ENCODE peak calls at places on chromosomes 4 and X, in seven cellular contexts. S is transverse colon; M is stimulated activated naive B cell treated with anti-CD40 and anti-IgM and Interleukin-4, amounts not matched to agents 10 μg/mL and 1 μg/mL and 100 μg/mL, for 72 hours; U is Right ventricle myocardium inferior; T is AG08395; V is activated CD8-positive, alpha-beta T cell treated with anti-CD3 and anti-CD28 coated beads, Interleukin-2, amount 10 ng/mL, durations not matched to agents 7 days and 5 days; E is posterior cingulate gyrus. R is an unnamed sample.

GRCh38 chrX:48794993-48795501 is 6.8 kb upstream of the HDAC6 start:
- DNase-seq in E (no peak), U (no peak), V (no peak), M (no peak), T (peak), S (no peak), R (no peak)

GRCh38 chrX:143837010-143837409 is 46.9 kb upstream of the UBE2NL start:
- DNase-seq in M (no peak), V (no peak), U (no peak), S (no peak), E (no peak), T (no peak), R (no peak)

GRCh38 chr4:113952452-113953029 is 26.9 kb downstream of the ARSJ start:
- DNase-seq in T (peak), S (no peak), M (peak), U (no peak), E (no peak), V (peak), R (peak)

GRCh38 chr4:173001571-173001970 is 167.0 kb upstream of the GALNT7 start:
- DNase-seq in M (no peak), E (no peak), U (no peak), S (no peak), T (no peak), V (no peak), R (no peak)

GRCh38 chrX:56228914-56229313 is 3.2 kb upstream of the KLF8 start:
- DNase-seq in U (no peak), S (peak), T (no peak), E (no peak), V (no peak), M (no peak), R (no peak)

GRCh38 chr4:170580651-170581050 is 490.9 kb upstream of the AADAT start:
- DNase-seq in U (no peak), V (no peak), T (no peak), E (no peak), S (no peak), M (no peak), R (no peak)

GRCh38 chrX:38561126-38561868 is at the start of gene TSPAN7:
- DNase-seq in T (peak), E (peak), S (peak), M (peak), V (peak), U (peak), R (peak)

GRCh38 chr4:1869530-1870327 is 1.5 kb upstream of the NSD2 start:
- DNase-seq in U (no peak), S (no peak), M (no peak), E (no peak), T (no peak), V (no peak), R (peak)

GRCh38 chr4:155085843-155086530 is 122.4 kb upstream of the NPY2R start:
- DNase-seq in M (no peak), U (no peak), T (no peak), E (no peak), V (no peak), S (no peak), R (no peak)

GRCh38 chr4:75708218-75708691 is 16.1 kb upstream of the USO1 start:
- DNase-seq in V (peak), U (no peak), M (no peak), T (no peak), E (no peak), S (peak), R (no peak)

GRCh38 chr4:7805533-7806079 is 134.1 kb downstream of the AFAP1 start:
- DNase-seq in T (peak), E (no peak), V (no peak), M (no peak), S (no peak), U (no peak), R (no peak)

GRCh38 chrX:29826651-29827206 is 388.6 kb upstream of the MAGEB2 start:
- DNase-seq in U (no peak), E (no peak), S (no peak), M (no peak), V (no peak), T (no peak), R (no peak)

GRCh38 chrX:97597954-97598353 is 714.2 kb downstream of the RPA4 start:
- DNase-seq in T (no peak), E (no peak), M (no peak), S (no peak), V (peak), U (no peak), R (no peak)

GRCh38 chr4:105147226-105148151 is 813 bp downstream of the TET2 start:
- DNase-seq in S (peak), V (peak), E (no peak), T (peak), U (peak), M (no peak), R (no peak)

GRCh38 chrX:20315140-20315539 is 48.4 kb upstream of the RPS6KA3 start:
- DNase-seq in M (no peak), E (no peak), S (peak), U (no peak), T (no peak), V (no peak), R (peak)

GRCh38 chr4:24551492-24552330 is 32.6 kb downstream of the DHX15 start:
- DNase-seq in V (no peak), T (no peak), M (no peak), E (no peak), U (no peak), S (no peak), R (no peak)

GRCh38 chr4:102007959-102008425 is 217.5 kb downstream of the BANK1 start:
- DNase-seq in M (no peak), E (no peak), T (no peak), U (no peak), V (no peak), S (no peak), R (no peak)

GRCh38 chr4:165580379-165580905 is 201.6 kb downstream of the CPE start:
- DNase-seq in V (no peak), E (no peak), T (no peak), U (no peak), S (no peak), M (no peak), R (no peak)

GRCh38 chr4:67875011-67875410 is 8.8 kb downstream of the TMPRSS11D start:
- DNase-seq in T (no peak), E (no peak), U (no peak), S (no peak), V (no peak), M (no peak), R (no peak)

GRCh38 chr4:121555315-121556107 is 141.3 kb downstream of the ANXA5 start:
- DNase-seq in E (no peak), S (no peak), V (no peak), M (no peak), U (no peak), T (no peak), R (no peak)

GRCh38 chr4:44988011-44988410 is 261.7 kb upstream of the GNPDA2 start:
- DNase-seq in M (no peak), V (no peak), U (no peak), S (no peak), T (no peak), E (no peak), R (no peak)

GRCh38 chr4:2246384-2247127 is 4.6 kb upstream of the HAUS3 start:
- DNase-seq in E (no peak), T (no peak), V (peak), S (no peak), M (no peak), U (peak), R (peak)

GRCh38 chrX:109826954-109827708 is 94.1 kb upstream of the ACSL4 start:
- DNase-seq in U (no peak), E (no peak), T (peak), M (no peak), S (no peak), V (no peak), R (no peak)

GRCh38 chrX:136975642-136976518 is 57.9 kb downstream of the GPR101 start:
- DNase-seq in E (no peak), V (no peak), M (no peak), T (no peak), S (no peak), U (no peak), R (no peak)

GRCh38 chr4:111228396-111228795 is 605.5 kb upstream of the PITX2 start:
- DNase-seq in V (no peak), E (no peak), T (peak), S (no peak), M (no peak), U (no peak), R (no peak)

GRCh38 chr4:36255575-36255974 is 11.3 kb upstream of the ARAP2 start:
- DNase-seq in T (no peak), V (peak), S (peak), M (peak), E (no peak), U (no peak), R (peak)

GRCh38 chr4:11506194-11506593 is 77.5 kb upstream of the HS3ST1 start:
- DNase-seq in V (no peak), E (no peak), T (no peak), U (no peak), S (no peak), M (no peak), R (no peak)

GRCh38 chr4:56619160-56619559 is 61.9 kb downstream of the HOPX start:
- DNase-seq in T (no peak), U (no peak), V (no peak), S (no peak), M (no peak), E (no peak), R (no peak)

GRCh38 chr4:94410678-94411206 is 41.0 kb upstream of the PDLIM5 start:
- DNase-seq in S (peak), V (no peak), E (no peak), M (no peak), T (no peak), U (peak), R (no peak)

GRCh38 chr4:15003891-15004700 is 1.8 kb downstream of the CPEB2 start:
- DNase-seq in V (peak), S (peak), T (peak), E (peak), M (peak), U (peak), R (peak)

GRCh38 chr4:109072595-109072994 is 229.9 kb downstream of the COL25A1 start:
- DNase-seq in V (no peak), U (no peak), T (peak), M (no peak), S (no peak), E (no peak), R (no peak)

GRCh38 chr4:118351851-118352827 is 664 bp downstream of the PRSS12 start:
- DNase-seq in U (no peak), M (no peak), E (no peak), S (peak), V (peak), T (no peak), R (peak)

GRCh38 chrX:69307736-69308135 is 142.5 kb upstream of the PJA1 start:
- DNase-seq in S (no peak), E (no peak), U (no peak), T (no peak), V (no peak), M (no peak), R (no peak)

GRCh38 chrX:105662248-105662647 is 160.1 kb upstream of the NRK start:
- DNase-seq in M (no peak), T (no peak), V (no peak), S (no peak), E (no peak), U (no peak), R (no peak)

GRCh38 chr4:84647307-84647884 is 64.5 kb downstream of the CDS1 start:
- DNase-seq in E (no peak), T (no peak), V (no peak), U (no peak), M (no peak), S (no peak), R (no peak)

GRCh38 chr4:108878781-108879180 is 115.9 kb upstream of the ETNPPL start:
- DNase-seq in V (no peak), M (no peak), T (no peak), S (no peak), E (no peak), U (no peak), R (no peak)